ENCODE peak calls at places on chromosome X, in seven cellular contexts. One of them, this sample, is unnamed.
A peak's percentile ranks its signal among the peaks of the same experiment; 100 is the strongest.

GRCh38 chrX:9182041-9182440 is 148.1 kb upstream of the FAM9B start:
- DNase-seq in body of pancreas: no peak
- DNase-seq in cardiac fibroblast: no peak
- DNase-seq in epithelial cell of proximal tubule: no peak
- DNase-seq in A549: no peak
- DNase-seq in brain microvascular endothelial cell: no peak
- DNase-seq in AG10803: no peak
- DNase-seq in this sample: no peak

GRCh38 chrX:12790878-12791252 is 347 bp upstream of the PRPS2 start:
- DNase-seq in body of pancreas: no peak
- DNase-seq in cardiac fibroblast: no peak
- DNase-seq in epithelial cell of proximal tubule: no peak
- DNase-seq in A549: no peak
- DNase-seq in brain microvascular endothelial cell: no peak
- DNase-seq in AG10803: no peak
- DNase-seq in this sample: no peak

GRCh38 chrX:10176121-10177003 is 19.6 kb downstream of the CLCN4 start:
- DNase-seq in body of pancreas: peak; percentile 54
- DNase-seq in cardiac fibroblast: no peak
- DNase-seq in epithelial cell of proximal tubule: no peak
- DNase-seq in A549: no peak
- DNase-seq in brain microvascular endothelial cell: no peak
- DNase-seq in AG10803: no peak
- DNase-seq in this sample: no peak

GRCh38 chrX:22666441-22666840 is 333.3 kb upstream of the DDX53 start:
- DNase-seq in body of pancreas: no peak
- DNase-seq in cardiac fibroblast: peak; percentile 69
- DNase-seq in epithelial cell of proximal tubule: no peak
- DNase-seq in A549: no peak
- DNase-seq in brain microvascular endothelial cell: peak; percentile 25
- DNase-seq in AG10803: no peak
- DNase-seq in this sample: peak; percentile 25

GRCh38 chrX:5306654-5307121 is 922.0 kb downstream of the NLGN4X start:
- DNase-seq in body of pancreas: no peak
- DNase-seq in cardiac fibroblast: no peak
- DNase-seq in epithelial cell of proximal tubule: no peak
- DNase-seq in A549: no peak
- DNase-seq in brain microvascular endothelial cell: no peak
- DNase-seq in AG10803: no peak
- DNase-seq in this sample: no peak

GRCh38 chrX:24264383-24264782 is 49.5 kb downstream of the SUPT20HL2 start:
- DNase-seq in body of pancreas: no peak
- DNase-seq in cardiac fibroblast: no peak
- DNase-seq in epithelial cell of proximal tubule: no peak
- DNase-seq in A549: peak; percentile 16
- DNase-seq in brain microvascular endothelial cell: no peak
- DNase-seq in AG10803: no peak
- DNase-seq in this sample: no peak

GRCh38 chrX:123322531-123322930 is 138.5 kb downstream of the GRIA3 start:
- DNase-seq in body of pancreas: no peak
- DNase-seq in cardiac fibroblast: no peak
- DNase-seq in epithelial cell of proximal tubule: no peak
- DNase-seq in A549: no peak
- DNase-seq in brain microvascular endothelial cell: no peak
- DNase-seq in AG10803: no peak
- DNase-seq in this sample: no peak

GRCh38 chrX:15359701-15360100 is 24.4 kb upstream of the PIGA start:
- DNase-seq in body of pancreas: no peak
- DNase-seq in cardiac fibroblast: peak; percentile 38
- DNase-seq in epithelial cell of proximal tubule: no peak
- DNase-seq in A549: no peak
- DNase-seq in brain microvascular endothelial cell: no peak
- DNase-seq in AG10803: no peak
- DNase-seq in this sample: no peak

GRCh38 chrX:13131511-13132137 is 87.2 kb upstream of the FAM9C start:
- DNase-seq in body of pancreas: peak; percentile 17
- DNase-seq in cardiac fibroblast: peak; percentile 33
- DNase-seq in epithelial cell of proximal tubule: no peak
- DNase-seq in A549: no peak
- DNase-seq in brain microvascular endothelial cell: no peak
- DNase-seq in AG10803: peak; percentile 42
- DNase-seq in this sample: peak; percentile 12

DNA sequence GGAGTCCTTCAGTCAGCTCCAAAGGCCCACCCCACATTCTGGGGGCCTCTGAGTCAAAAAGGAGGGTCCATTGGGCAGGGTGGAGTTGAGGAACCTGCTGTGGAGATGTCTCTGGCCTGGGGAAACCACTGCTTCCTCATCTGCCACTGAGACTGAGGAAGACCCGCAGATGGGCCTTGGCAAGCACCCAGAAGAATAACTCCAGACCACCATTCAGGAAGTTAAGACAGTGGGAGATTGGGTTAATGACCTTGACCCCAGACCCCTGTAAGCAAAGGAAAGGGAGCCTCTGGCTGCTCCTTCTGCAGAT is 8.1 kb upstream of the HSD17B10 start:
- DNase-seq in body of pancreas: peak; percentile 16
- DNase-seq in cardiac fibroblast: no peak
- DNase-seq in epithelial cell of proximal tubule: no peak
- DNase-seq in A549: no peak
- DNase-seq in brain microvascular endothelial cell: no peak
- DNase-seq in AG10803: no peak
- DNase-seq in this sample: no peak
- H3K4me3 ChIP-seq in body of pancreas: no peak overlapping the region
- H3K4me3 ChIP-seq in cardiac fibroblast: peak overlapping the region; percentile 44
- H3K4me3 ChIP-seq in epithelial cell of proximal tubule: peak overlapping the region; percentile 62
- H3K4me3 ChIP-seq in A549: peak overlapping the region; percentile 46
- H3K4me3 ChIP-seq in brain microvascular endothelial cell: no peak overlapping the region
- H3K4me3 ChIP-seq in AG10803: no peak overlapping the region
- H3K4me3 ChIP-seq in this sample: peak overlapping the region; percentile 46

GRCh38 chrX:33339219-33339618 is 127.9 kb upstream of the DMD start:
- DNase-seq in body of pancreas: no peak
- DNase-seq in cardiac fibroblast: peak; percentile 0
- DNase-seq in epithelial cell of proximal tubule: no peak
- DNase-seq in A549: no peak
- DNase-seq in brain microvascular endothelial cell: peak; percentile 3
- DNase-seq in AG10803: no peak
- DNase-seq in this sample: no peak
- H3K4me3 ChIP-seq in body of pancreas: no peak overlapping the region
- H3K4me3 ChIP-seq in cardiac fibroblast: peak overlapping the region; percentile 24
- H3K4me3 ChIP-seq in epithelial cell of proximal tubule: no peak overlapping the region
- H3K4me3 ChIP-seq in A549: no peak overlapping the region
- H3K4me3 ChIP-seq in brain microvascular endothelial cell: no peak overlapping the region
- H3K4me3 ChIP-seq in AG10803: no peak overlapping the region
- H3K4me3 ChIP-seq in this sample: no peak overlapping the region

DNA sequence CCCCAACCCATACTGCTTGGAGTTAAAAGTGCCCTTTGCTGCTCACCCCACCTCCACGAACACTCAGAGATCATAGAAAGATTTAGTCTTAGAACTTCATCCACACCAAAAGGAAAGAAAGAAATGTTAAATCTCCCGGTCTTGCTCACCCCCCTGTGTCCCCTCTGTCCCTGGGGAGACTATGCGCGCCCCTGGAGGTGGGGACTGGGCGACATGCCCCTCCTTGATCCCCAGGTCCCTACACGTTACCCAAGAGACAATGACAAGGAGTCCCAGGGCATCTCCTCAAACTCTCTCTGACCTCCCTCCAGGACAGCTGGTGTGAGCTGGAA is 612 bp downstream of the ITM2A start:
- DNase-seq in body of pancreas: no peak
- DNase-seq in cardiac fibroblast: no peak
- DNase-seq in epithelial cell of proximal tubule: no peak
- DNase-seq in A549: no peak
- DNase-seq in brain microvascular endothelial cell: no peak
- DNase-seq in AG10803: no peak
- DNase-seq in this sample: no peak
- H3K4me3 ChIP-seq in body of pancreas: peak overlapping the region; percentile 9
- H3K4me3 ChIP-seq in cardiac fibroblast: peak overlapping the region; percentile 28
- H3K4me3 ChIP-seq in epithelial cell of proximal tubule: peak overlapping the region; percentile 49
- H3K4me3 ChIP-seq in A549: no peak overlapping the region
- H3K4me3 ChIP-seq in brain microvascular endothelial cell: no peak overlapping the region
- H3K4me3 ChIP-seq in AG10803: no peak overlapping the region
- H3K4me3 ChIP-seq in this sample: peak overlapping the region; percentile 47

DNA sequence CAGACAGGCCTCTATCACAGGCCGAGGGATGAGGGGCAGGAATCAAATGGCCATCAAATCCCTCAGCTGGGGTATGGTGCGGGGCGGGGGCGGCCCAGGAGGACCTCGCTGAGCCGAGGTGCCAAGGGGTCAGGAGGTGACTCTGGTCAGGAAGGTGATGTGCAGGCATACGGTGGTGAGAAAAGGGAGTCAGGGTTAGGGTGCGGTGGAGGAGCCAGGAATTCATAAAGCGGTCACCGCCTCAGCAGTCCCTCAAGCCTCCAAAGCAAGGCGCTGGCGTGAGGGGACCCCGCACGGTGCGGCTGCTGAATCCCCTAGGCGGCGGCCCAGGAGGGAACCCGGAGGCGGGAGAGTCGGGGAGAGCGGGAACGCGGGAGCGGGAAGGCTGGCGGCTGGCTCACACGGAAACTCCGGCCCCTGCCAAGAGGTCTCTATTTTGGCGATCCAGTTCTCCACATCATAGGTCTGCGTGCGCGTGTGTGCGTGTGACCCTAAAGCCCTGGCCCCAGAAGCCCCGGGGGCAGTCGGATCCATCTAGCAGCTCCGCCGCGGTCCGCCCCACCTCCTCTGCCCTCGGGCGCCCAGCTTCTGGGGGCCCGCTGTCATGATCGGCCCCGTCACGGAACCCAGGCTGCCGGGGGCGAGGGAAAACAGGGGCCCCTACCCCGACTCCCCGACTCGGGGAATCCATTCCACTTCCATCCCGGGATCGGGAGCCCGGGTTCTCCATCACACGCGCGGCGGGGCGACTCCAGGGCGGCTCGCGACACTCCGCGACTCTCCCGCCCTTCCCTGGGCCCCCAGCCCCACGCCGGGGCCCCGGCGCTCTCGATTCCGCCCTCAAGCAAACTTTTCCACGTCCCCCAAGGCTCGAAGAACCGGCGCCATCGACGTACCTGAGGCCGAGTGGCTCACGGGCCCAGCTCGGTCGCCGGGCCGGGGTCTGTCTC is 593 bp downstream of the ELF4 start:
- DNase-seq in body of pancreas: no peak
- DNase-seq in cardiac fibroblast: peak; percentile 42
- DNase-seq in epithelial cell of proximal tubule: no peak
- DNase-seq in A549: no peak
- DNase-seq in brain microvascular endothelial cell: no peak
- DNase-seq in AG10803: peak; percentile 25
- DNase-seq in this sample: peak; percentile 60
- H3K4me3 ChIP-seq in body of pancreas: peak overlapping the region; percentile 2
- H3K4me3 ChIP-seq in cardiac fibroblast: peak overlapping the region; percentile 64
- H3K4me3 ChIP-seq in epithelial cell of proximal tubule: peak overlapping the region; percentile 68
- H3K4me3 ChIP-seq in A549: peak overlapping the region; percentile 98
- H3K4me3 ChIP-seq in brain microvascular endothelial cell: peak overlapping the region; percentile 63
- H3K4me3 ChIP-seq in AG10803: peak overlapping the region; percentile 71
- H3K4me3 ChIP-seq in this sample: peak overlapping the region; percentile 71

GRCh38 chrX:38850807-38851533 is 49.7 kb downstream of the MID1IP1 start:
- DNase-seq in body of pancreas: no peak
- DNase-seq in cardiac fibroblast: no peak
- DNase-seq in epithelial cell of proximal tubule: no peak
- DNase-seq in A549: no peak
- DNase-seq in brain microvascular endothelial cell: no peak
- DNase-seq in AG10803: no peak
- DNase-seq in this sample: no peak
- H3K4me3 ChIP-seq in body of pancreas: no peak overlapping the region
- H3K4me3 ChIP-seq in cardiac fibroblast: no peak overlapping the region
- H3K4me3 ChIP-seq in epithelial cell of proximal tubule: no peak overlapping the region
- H3K4me3 ChIP-seq in A549: no peak overlapping the region
- H3K4me3 ChIP-seq in brain microvascular endothelial cell: no peak overlapping the region
- H3K4me3 ChIP-seq in AG10803: no peak overlapping the region
- H3K4me3 ChIP-seq in this sample: no peak overlapping the region